ENCODE peak calls at places on chromosomes 12 and 14, in seven cellular contexts. O is A549, H is right lobe of liver, K is Peyer's patch, R is endothelial cell of umbilical vein, Y is A673, F is left ventricle myocardium inferior. P is an unnamed sample.

GRCh38 chr14:103129301-103130016 is 6.2 kb downstream of the TNFAIP2 start:
- DNase-seq in Y (no peak), H (no peak), K (peak; percentile 32), O (no peak), F (no peak), R (no peak), P (no peak)

GRCh38 chr12:16331998-16332397 is 15.4 kb upstream of the MGST1 start:
- DNase-seq in F (no peak), R (no peak), H (no peak), K (no peak), O (no peak), Y (no peak), P (no peak)

GRCh38 chr12:85662209-85662607 is 174.0 kb downstream of the RASSF9 start:
- DNase-seq in K (no peak), R (no peak), Y (no peak), H (no peak), O (no peak), F (no peak), P (no peak)

GRCh38 chr14:77026930-77027537 is 1.5 kb downstream of the IRF2BPL start:
- DNase-seq in R (peak; percentile 52), F (peak; percentile 54), H (no peak), K (peak; percentile 77), Y (peak; percentile 82), O (no peak), P (peak; percentile 64)

GRCh38 chr14:96094656-96095055 is 55.5 kb downstream of the C14orf132 start:
- DNase-seq in K (no peak), O (no peak), H (no peak), R (no peak), Y (no peak), F (no peak), P (no peak)

GRCh38 chr14:71764701-71765347 is 167.4 kb upstream of the RGS6 start:
- DNase-seq in Y (no peak), H (no peak), R (no peak), F (no peak), O (no peak), K (no peak), P (no peak)

GRCh38 chr14:60648934-60649814 is at the start of gene SIX1:
- DNase-seq in K (peak; percentile 59), R (peak; percentile 83), Y (peak; percentile 94), H (no peak), F (peak; percentile 38), O (peak; percentile 95), P (peak; percentile 66)

GRCh38 chr14:73879027-73879426 is 7.6 kb upstream of the ZNF410 start:
- DNase-seq in K (no peak), R (no peak), F (no peak), H (no peak), Y (no peak), O (no peak), P (no peak)

GRCh38 chr14:22370084-22370847 is 218.8 kb downstream of the DAD1 start:
- DNase-seq in R (no peak), O (no peak), H (no peak), Y (no peak), F (peak; percentile 35), K (no peak), P (peak; percentile 66)

GRCh38 chr12:49091056-49091835 is 3.4 kb downstream of the DHH start:
- DNase-seq in Y (no peak), F (no peak), O (no peak), R (no peak), H (no peak), K (no peak), P (no peak)

GRCh38 chr14:89600950-89601826 is 184.2 kb upstream of the FOXN3 start:
- DNase-seq in R (peak; percentile 27), H (no peak), K (no peak), Y (no peak), O (no peak), F (no peak), P (no peak)
- H3K9me3 ChIP-seq in R (no peaks in the 10 kb centered on the region), H (no peaks in the 10 kb centered on the region), K (peaks cover 8% of the 10 kb centered on the region), Y (peaks cover 33% of the 10 kb centered on the region), O (peaks cover 45% of the 10 kb centered on the region), F (peaks cover 46% of the 10 kb centered on the region), P (peaks cover 8% of the 10 kb centered on the region)

GRCh38 chr14:23627961-23628360 is 8.2 kb upstream of the DHRS2 start:
- DNase-seq in K (no peak), Y (no peak), H (no peak), O (no peak), F (no peak), R (no peak), P (no peak)
- H3K9me3 ChIP-seq in K (no peaks in the 10 kb centered on the region), Y (peaks cover 19% of the 10 kb centered on the region), H (no peaks in the 10 kb centered on the region), O (peaks cover 32% of the 10 kb centered on the region), F (peaks cover 19% of the 10 kb centered on the region), R (no peaks in the 10 kb centered on the region), P (no peaks in the 10 kb centered on the region)

GRCh38 chr14:28629328-28630004 is 137.1 kb upstream of the FOXG1 start:
- DNase-seq in K (no peak), H (no peak), O (no peak), Y (no peak), F (no peak), R (no peak), P (no peak)
- H3K9me3 ChIP-seq in K (no peaks in the 10 kb centered on the region), H (no peaks in the 10 kb centered on the region), O (no peaks in the 10 kb centered on the region), Y (no peaks in the 10 kb centered on the region), F (peaks cover 31% of the 10 kb centered on the region), R (no peaks in the 10 kb centered on the region), P (no peaks in the 10 kb centered on the region)

GRCh38 chr14:98858158-98858557 is 413.8 kb downstream of the BCL11B start:
- DNase-seq in K (no peak), F (no peak), H (no peak), Y (no peak), R (no peak), O (no peak), P (no peak)

GRCh38 chr14:98864211-98864610 is 407.8 kb downstream of the BCL11B start:
- DNase-seq in O (no peak), F (no peak), Y (no peak), H (no peak), R (no peak), K (no peak), P (no peak)

GRCh38 chr14:98858561-98858960 is 413.4 kb downstream of the BCL11B start:
- DNase-seq in O (no peak), R (no peak), Y (no peak), K (no peak), F (no peak), H (no peak), P (no peak)

GRCh38 chr14:98855926-98856325 is 416.1 kb downstream of the BCL11B start:
- DNase-seq in O (no peak), H (no peak), R (no peak), Y (no peak), K (no peak), F (no peak), P (no peak)

GRCh38 chr14:98859301-98859700 is 412.7 kb downstream of the BCL11B start:
- DNase-seq in H (no peak), K (no peak), R (no peak), F (no peak), Y (no peak), O (no peak), P (no peak)
- H3K9me3 ChIP-seq in H (no peaks in the 10 kb centered on the region), K (no peaks in the 10 kb centered on the region), R (peaks cover 11% of the 10 kb centered on the region), F (no peaks in the 10 kb centered on the region), Y (no peaks in the 10 kb centered on the region), O (no peaks in the 10 kb centered on the region), P (no peaks in the 10 kb centered on the region)

DNA sequence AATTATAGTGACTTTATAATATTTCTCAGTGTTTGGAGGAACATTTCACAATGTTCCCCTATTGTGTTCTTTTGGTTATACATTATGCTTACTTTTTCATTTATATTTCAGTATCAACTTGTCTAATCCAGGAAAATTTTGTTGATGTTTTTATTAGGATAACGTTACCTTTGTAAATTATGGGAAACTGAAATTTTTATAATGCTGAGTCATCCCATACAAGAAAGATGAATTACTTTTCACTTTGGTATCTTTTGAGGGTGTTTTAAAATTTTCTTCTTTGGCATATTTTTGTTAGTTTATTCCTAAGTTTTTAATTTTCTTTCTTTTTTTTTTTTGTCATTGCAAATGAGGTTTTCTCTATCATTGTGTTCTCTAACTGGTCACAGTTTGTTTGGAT is 542.7 kb downstream of the SLC16A7 start:
- DNase-seq in F (no peak), K (no peak), H (no peak), R (no peak), Y (no peak), O (no peak), P (no peak)
- H3K9me3 ChIP-seq in F (no peaks in the 10 kb centered on the region), K (no peaks in the 10 kb centered on the region), H (no peaks in the 10 kb centered on the region), R (no peaks in the 10 kb centered on the region), Y (no peaks in the 10 kb centered on the region), O (no peaks in the 10 kb centered on the region), P (no peaks in the 10 kb centered on the region)

DNA sequence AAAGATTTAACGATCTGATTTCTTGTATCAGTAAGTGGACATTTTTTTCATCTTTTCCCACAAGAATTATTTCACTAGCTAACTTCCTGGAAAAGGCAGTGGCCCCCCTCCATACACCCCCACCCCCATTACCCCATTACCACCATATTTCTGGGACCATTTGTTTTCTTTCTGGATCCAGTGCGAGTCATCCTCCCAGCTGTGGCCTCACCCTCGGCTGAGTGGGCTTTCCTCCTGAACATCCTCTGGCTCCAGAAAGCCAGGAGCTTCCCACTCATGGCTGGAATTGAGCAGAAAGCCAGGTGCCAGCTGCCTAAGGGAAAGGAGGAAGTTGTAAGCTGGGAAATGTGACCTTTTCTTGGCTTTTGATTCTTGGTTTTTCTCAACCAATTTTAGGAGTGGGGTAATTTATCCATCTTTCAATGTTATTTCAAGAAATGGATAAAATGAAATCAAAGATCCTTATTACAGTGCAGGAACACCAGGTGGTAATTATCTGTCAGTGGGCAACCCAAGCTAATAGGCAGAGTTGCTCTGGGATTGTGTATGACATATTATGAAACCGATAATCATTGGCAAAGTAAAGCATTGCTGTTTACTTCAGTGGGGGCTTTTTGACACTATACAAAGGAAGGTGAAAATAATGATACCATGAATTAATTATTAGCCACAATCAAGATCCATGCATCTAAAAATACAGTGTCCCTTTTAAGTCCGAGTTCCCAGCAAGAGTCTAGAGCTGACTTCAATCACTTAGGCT is 124.6 kb downstream of the KICS2 start:
- DNase-seq in H (no peak), F (no peak), O (no peak), R (peak; percentile 59), Y (no peak), K (no peak), P (no peak)
- H3K9me3 ChIP-seq in H (no peaks in the 10 kb centered on the region), F (no peaks in the 10 kb centered on the region), O (no peaks in the 10 kb centered on the region), R (no peaks in the 10 kb centered on the region), Y (no peaks in the 10 kb centered on the region), K (no peaks in the 10 kb centered on the region), P (no peaks in the 10 kb centered on the region)

GRCh38 chr14:36505892-36506731 is 13.9 kb downstream of the NKX2-1 start:
- DNase-seq in Y (no peak), H (no peak), K (no peak), R (no peak), F (no peak), O (no peak), P (no peak)

GRCh38 chr14:36505193-36505815 is 14.7 kb downstream of the NKX2-1 start:
- DNase-seq in Y (no peak), R (no peak), H (no peak), O (no peak), F (no peak), K (no peak), P (no peak)

GRCh38 chr14:36502558-36503508 is 17.2 kb downstream of the NKX2-1 start:
- DNase-seq in R (no peak), Y (no peak), F (no peak), H (no peak), O (no peak), K (no peak), P (no peak)

GRCh38 chr14:36503771-36504741 is 16.0 kb downstream of the NKX2-1 start:
- DNase-seq in Y (no peak), R (no peak), H (no peak), F (no peak), K (no peak), O (no peak), P (no peak)

GRCh38 chr14:36504805-36505192 is 15.2 kb downstream of the NKX2-1 start:
- DNase-seq in K (no peak), F (no peak), Y (no peak), R (no peak), H (no peak), O (no peak), P (no peak)
- H3K9me3 ChIP-seq in K (no peaks in the 10 kb centered on the region), F (no peaks in the 10 kb centered on the region), Y (no peaks in the 10 kb centered on the region), R (no peaks in the 10 kb centered on the region), H (no peaks in the 10 kb centered on the region), O (peaks cover 12% of the 10 kb centered on the region), P (no peaks in the 10 kb centered on the region)

P was measured in body of pancreas.